ENCODE peak calls at places on chromosomes 2 and 18, in six cellular contexts. F is nucleus accumbens; Q is activated CD4-positive, alpha-beta T cell treated with anti-CD3 and anti-CD28 coated beads, Interleukin-2, amount 10 ng/mL, durations not matched to agents 24 days and 14 days; O is activated T-cell treated with anti-CD3 and anti-CD28 coated beads for 24 hours; N is activated naive CD4-positive, alpha-beta T cell; H is HTR-8/SVneo. X is an unnamed sample.

GRCh38 chr2:176115883-176116813 is at the start of gene HOXD10:
- DNase-seq in N (no peak), F (no peak), Q (no peak), O (no peak), H (no peak), X (peak; percentile 98)

GRCh38 chr2:168323456-168324058 is 76.2 kb upstream of the STK39 start:
- DNase-seq in O (no peak), H (no peak), N (no peak), Q (no peak), F (no peak), X (no peak)

GRCh38 chr18:55236150-55236931 is 277.1 kb upstream of the CCDC68 start:
- DNase-seq in F (no peak), N (no peak), O (no peak), H (no peak), Q (no peak), X (no peak)

GRCh38 chr2:241620419-241620769 is 16.6 kb downstream of the THAP4 start:
- DNase-seq in H (no peak), Q (peak; percentile 71), N (no peak), F (no peak), O (peak; percentile 54), X (no peak)

GRCh38 chr2:237118731-237119130 is 33.0 kb downstream of the COPS8 start:
- DNase-seq in H (no peak), Q (no peak), F (no peak), O (no peak), N (no peak), X (no peak)

GRCh38 chr2:107597507-107597906 is 229.2 kb upstream of the RGPD4 start:
- DNase-seq in H (no peak), N (no peak), Q (no peak), O (no peak), F (no peak), X (no peak)

GRCh38 chr2:193461431-193461946 is 1266.8 kb upstream of the TMEFF2 start:
- DNase-seq in O (no peak), N (no peak), F (no peak), H (no peak), Q (no peak), X (no peak)

GRCh38 chr2:165627463-165627862 is 158.0 kb downstream of the CSRNP3 start:
- DNase-seq in O (no peak), H (no peak), F (no peak), Q (no peak), N (no peak), X (peak; percentile 19)

GRCh38 chr18:11908182-11909080 is at the start of gene MPPE1:
- DNase-seq in N (peak; percentile 70), F (peak; percentile 83), O (peak; percentile 85), H (peak; percentile 82), Q (peak; percentile 97), X (peak; percentile 84)

GRCh38 chr2:97706112-97706511 is 7.3 kb upstream of the ZAP70 start:
- DNase-seq in O (no peak), N (no peak), Q (no peak), H (no peak), F (no peak), X (no peak)

GRCh38 chr2:11775384-11775783 is 29.0 kb downstream of the LPIN1 start:
- DNase-seq in F (no peak), H (no peak), Q (peak; percentile 76), O (no peak), N (no peak), X (peak; percentile 14)

GRCh38 chr2:238945433-238946150 is 97.7 kb downstream of the TWIST2 start:
- DNase-seq in Q (peak; percentile 66), F (no peak), O (no peak), N (no peak), H (peak; percentile 51), X (peak; percentile 62)

GRCh38 chr18:54742654-54743053 is 85.6 kb upstream of the RAB27B start:
- DNase-seq in N (no peak), Q (no peak), H (no peak), O (no peak), F (no peak), X (no peak)

GRCh38 chr2:17733650-17734049 is 20.0 kb downstream of the SMC6 start:
- DNase-seq in F (no peak), H (no peak), Q (no peak), O (no peak), N (no peak), X (no peak)

GRCh38 chr2:150142561-150142960 is 344.9 kb downstream of the RND3 start:
- DNase-seq in N (no peak), O (no peak), F (no peak), Q (no peak), H (no peak), X (no peak)

GRCh38 chr2:198376677-198377076 is 572.3 kb downstream of the PLCL1 start:
- DNase-seq in N (no peak), O (no peak), H (peak; percentile 0), F (no peak), Q (no peak), X (no peak)

GRCh38 chr2:102698369-102699111 is 63.3 kb upstream of the TMEM182 start:
- DNase-seq in Q (no peak), N (no peak), O (no peak), F (no peak), H (no peak), X (no peak)

GRCh38 chr2:213224366-213224765 is 59.9 kb upstream of the SPAG16 start:
- DNase-seq in F (no peak), H (no peak), Q (no peak), O (no peak), N (no peak), X (no peak)

GRCh38 chr2:239177908-239178307 is 222.9 kb downstream of the HDAC4 start:
- DNase-seq in F (no peak), H (no peak), Q (no peak), N (no peak), O (no peak), X (no peak)

GRCh38 chr2:233706720-233707119 is 6.0 kb upstream of the UGT1A5 start:
- DNase-seq in F (no peak), Q (no peak), H (no peak), O (no peak), N (no peak), X (no peak)

GRCh38 chr2:70771446-70771845 is 3.4 kb upstream of the ADD2 start:
- DNase-seq in Q (no peak), N (no peak), H (no peak), F (no peak), O (no peak), X (no peak)

GRCh38 chr2:94994063-94994913 is 31.2 kb upstream of the MAL start:
- DNase-seq in Q (no peak), H (no peak), O (no peak), N (no peak), F (no peak), X (no peak)

X was measured in dermis microvascular lymphatic vessel endothelial cell.